ENCODE peak calls at places on chromosomes 6 and 20, in eight cellular contexts. F is left ventricle myocardium inferior; O is WERI-Rb-1; T is skeletal muscle cell; E is transverse colon; Z is right cardiac atrium; W is CD4-positive, alpha-beta memory T cell; B is CD8-positive, alpha-beta memory T cell. N is an unnamed sample.

GRCh38 chr6:10793695-10794094 is 44.6 kb downstream of the MAK start:
- DNase-seq in F (no peak), O (no peak), T (no peak), E (no peak), Z (no peak), W (no peak), B (no peak), N (no peak)

GRCh38 chr6:33206864-33207568 is 1.3 kb upstream of the RING1 start:
- DNase-seq in F (no peak), O (no peak), T (no peak), E (no peak), Z (no peak), W (no peak), B (no peak), N (peak; percentile 68)

GRCh38 chr20:14829897-14830296 is 492.5 kb upstream of the FLRT3 start:
- DNase-seq in F (no peak), O (no peak), T (no peak), E (no peak), Z (no peak), W (no peak), B (no peak), N (no peak)

GRCh38 chr6:10146723-10147451 is 268.0 kb downstream of the TFAP2A start:
- DNase-seq in F (no peak), O (peak; percentile 28), T (no peak), E (no peak), Z (no peak), W (no peak), B (no peak), N (peak; percentile 45)

GRCh38 chr6:25327372-25327771 is 48.2 kb downstream of the CARMIL1 start:
- DNase-seq in F (no peak), O (no peak), T (no peak), E (no peak), Z (no peak), W (no peak), B (no peak), N (no peak)

GRCh38 chr6:161111256-161111655 is 119.7 kb downstream of the MAP3K4 start:
- DNase-seq in F (no peak), O (no peak), T (no peak), E (no peak), Z (no peak), W (peak; percentile 43), B (no peak), N (no peak)

GRCh38 chr6:37653933-37654565 is 43.6 kb downstream of the MDGA1 start:
- DNase-seq in F (no peak), O (peak; percentile 65), T (no peak), E (peak; percentile 49), Z (no peak), W (peak; percentile 33), B (no peak), N (peak; percentile 74)

GRCh38 chr6:11929451-11929850 is 82.7 kb upstream of the HIVEP1 start:
- DNase-seq in F (no peak), O (no peak), T (no peak), E (no peak), Z (no peak), W (no peak), B (no peak), N (no peak)

GRCh38 chr6:39003072-39003471 is 45.5 kb upstream of the GLP1R start:
- DNase-seq in F (no peak), O (peak; percentile 75), T (no peak), E (no peak), Z (no peak), W (no peak), B (no peak), N (no peak)

GRCh38 chr6:20789162-20789561 is 254.9 kb downstream of the CDKAL1 start:
- DNase-seq in F (no peak), O (no peak), T (no peak), E (no peak), Z (no peak), W (no peak), B (no peak), N (no peak)

GRCh38 chr20:37277253-37277593 is 12.2 kb upstream of the MANBAL start:
- DNase-seq in F (no peak), O (no peak), T (no peak), E (no peak), Z (no peak), W (no peak), B (no peak), N (no peak)

GRCh38 chr20:37271421-37271768 is 9.8 kb upstream of the GHRH start:
- DNase-seq in F (no peak), O (no peak), T (no peak), E (no peak), Z (no peak), W (no peak), B (no peak), N (no peak)

GRCh38 chr20:37273988-37274387 is 12.4 kb upstream of the GHRH start:
- DNase-seq in F (no peak), O (no peak), T (no peak), E (no peak), Z (no peak), W (no peak), B (no peak), N (no peak)

GRCh38 chr20:37276494-37277252 is 12.8 kb upstream of the MANBAL start:
- DNase-seq in F (peak; percentile 41), O (peak; percentile 24), T (peak; percentile 66), E (peak; percentile 56), Z (peak; percentile 80), W (no peak), B (no peak), N (peak; percentile 75)

DNA sequence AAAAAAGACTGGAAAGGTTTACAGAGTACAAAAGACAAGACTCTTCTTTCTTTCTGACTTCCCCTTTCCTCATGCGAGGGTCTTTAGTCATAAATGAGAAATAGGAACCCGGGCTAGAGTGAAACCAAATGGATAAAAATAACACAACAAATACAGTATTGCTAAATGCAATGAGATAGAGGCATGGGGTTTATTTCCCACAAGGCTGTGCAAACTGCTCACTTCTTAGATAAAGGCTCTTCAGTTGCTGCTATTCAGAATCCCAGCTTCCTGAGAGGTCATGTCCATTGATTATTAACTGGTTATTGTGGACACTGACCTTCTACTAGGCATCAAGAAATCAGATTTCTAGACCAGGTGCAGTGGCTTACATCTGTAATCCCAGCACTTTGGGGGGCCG is 13.5 kb upstream of the GHRH start:
- DNase-seq in F (no peak), O (no peak), T (no peak), E (no peak), Z (no peak), W (no peak), B (no peak), N (no peak)
- H3K4me3 ChIP-seq in F (no peak overlapping the region), O (no peak overlapping the region), T (no peak overlapping the region), E (no peak overlapping the region), Z (no peak overlapping the region), W (no peak overlapping the region), B (no peak overlapping the region), N (no peak overlapping the region)

DNA sequence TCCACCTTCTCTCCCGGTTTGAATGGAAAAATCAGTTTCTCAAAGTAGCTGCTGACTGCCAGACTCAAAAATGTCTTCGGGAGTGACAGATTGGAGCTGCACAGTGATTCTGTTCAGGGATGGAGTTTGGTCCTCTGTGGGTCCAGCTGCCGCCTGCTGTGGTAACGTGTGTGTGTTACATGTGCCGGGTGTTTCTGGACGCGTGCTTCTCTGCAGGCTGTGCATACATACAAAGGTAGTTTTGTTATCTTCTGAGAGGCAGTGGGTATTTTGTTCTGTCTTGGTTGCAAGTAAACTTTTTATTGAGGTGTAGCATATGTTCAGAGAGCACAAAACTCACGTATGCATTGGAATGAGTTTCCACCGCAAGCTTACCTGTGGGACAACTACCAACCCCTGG is 41.3 kb upstream of the NAA20 start:
- DNase-seq in F (no peak), O (no peak), T (no peak), E (no peak), Z (no peak), W (no peak), B (no peak), N (no peak)
- H3K4me3 ChIP-seq in F (peak overlapping the region; percentile 75), O (no peak overlapping the region), T (peak overlapping the region; percentile 71), E (peak overlapping the region; percentile 35), Z (peak overlapping the region; percentile 40), W (no peak overlapping the region), B (no peak overlapping the region), N (peak overlapping the region; percentile 89)

GRCh38 chr20:17343091-17343490 is 116.3 kb downstream of the PCSK2 start:
- DNase-seq in F (no peak), O (no peak), T (no peak), E (no peak), Z (no peak), W (no peak), B (no peak), N (no peak)
- H3K4me3 ChIP-seq in F (no peak overlapping the region), O (no peak overlapping the region), T (no peak overlapping the region), E (no peak overlapping the region), Z (no peak overlapping the region), W (no peak overlapping the region), B (no peak overlapping the region), N (no peak overlapping the region)

GRCh38 chr6:158867381-158868121 is 48.4 kb upstream of the EZR start:
- DNase-seq in F (no peak), O (no peak), T (no peak), E (peak; percentile 57), Z (no peak), W (no peak), B (no peak), N (no peak)

GRCh38 chr6:158865769-158866168 is 46.6 kb upstream of the EZR start:
- DNase-seq in F (no peak), O (no peak), T (no peak), E (no peak), Z (no peak), W (no peak), B (no peak), N (no peak)

GRCh38 chr6:158861686-158862381 is 42.7 kb upstream of the EZR start:
- DNase-seq in F (no peak), O (no peak), T (no peak), E (no peak), Z (no peak), W (no peak), B (no peak), N (no peak)

GRCh38 chr6:158860279-158860865 is 41.2 kb upstream of the EZR start:
- DNase-seq in F (no peak), O (no peak), T (no peak), E (no peak), Z (no peak), W (no peak), B (no peak), N (no peak)

GRCh38 chr6:158863646-158864045 is 44.5 kb upstream of the EZR start:
- DNase-seq in F (no peak), O (no peak), T (no peak), E (no peak), Z (no peak), W (no peak), B (no peak), N (peak; percentile 6)
- H3K4me3 ChIP-seq in F (no peak overlapping the region), O (no peak overlapping the region), T (no peak overlapping the region), E (no peak overlapping the region), Z (no peak overlapping the region), W (no peak overlapping the region), B (no peak overlapping the region), N (no peak overlapping the region)